ENCODE peak calls at places on chromosomes 2 and 18, in ten cellular contexts. I, F, V, Q, X, E, M, U, G and B are unnamed samples.

GRCh38 chr2:61176755-61177726 is 15.1 kb downstream of the C2orf74 start:
- DNase-seq in E (peak), V (peak), M (peak), Q (peak), G (peak), X (peak), U (peak), F (peak), I (peak), B (peak)

GRCh38 chr2:7378642-7379041 is 461.4 kb downstream of the RNF144A start:
- DNase-seq in F (no peak), M (no peak), U (no peak), X (no peak), G (no peak), I (no peak), V (no peak), E (no peak), Q (no peak), B (no peak)

GRCh38 chr18:31657823-31658669 is 26.3 kb downstream of the B4GALT6 start:
- DNase-seq in X (peak), F (no peak), M (no peak), E (no peak), U (no peak), V (peak), I (peak), G (no peak), Q (peak), B (no peak)

GRCh38 chr2:240013343-240013742 is 11.8 kb downstream of the NDUFA10 start:
- DNase-seq in M (peak), G (no peak), F (no peak), I (no peak), E (peak), Q (no peak), U (peak), V (peak), X (peak), B (no peak)

GRCh38 chr2:69369802-69370201 is 17.2 kb downstream of the GFPT1 start:
- DNase-seq in I (no peak), E (no peak), V (no peak), X (no peak), M (no peak), Q (no peak), U (no peak), G (no peak), F (no peak), B (no peak)

GRCh38 chr18:42798606-42799005 is 316.9 kb downstream of the RIT2 start:
- DNase-seq in Q (no peak), I (no peak), E (no peak), M (no peak), U (no peak), F (no peak), G (no peak), X (no peak), V (no peak), B (no peak)

GRCh38 chr2:219650426-219651248 is 23.2 kb downstream of the SLC4A3 start:
- DNase-seq in G (no peak), Q (no peak), I (no peak), X (no peak), V (no peak), M (no peak), E (no peak), F (no peak), U (no peak), B (no peak)

GRCh38 chr2:109324859-109325258 is 195.9 kb downstream of the SH3RF3 start:
- DNase-seq in I (peak), V (peak), U (peak), F (no peak), Q (no peak), X (peak), M (no peak), E (peak), G (peak), B (peak)

GRCh38 chr18:21998531-21998930 is 170.9 kb upstream of the GATA6 start:
- DNase-seq in M (no peak), I (no peak), V (no peak), U (no peak), G (peak), Q (no peak), X (no peak), F (no peak), E (no peak), B (peak)

GRCh38 chr2:38907743-38908562 is 18.3 kb downstream of the ARHGEF33 start:
- DNase-seq in I (no peak), Q (peak), F (no peak), E (no peak), V (peak), X (no peak), G (no peak), U (no peak), M (no peak), B (no peak)

GRCh38 chr2:134411279-134411827 is 157.5 kb downstream of the MGAT5 start:
- DNase-seq in U (no peak), M (no peak), X (no peak), Q (no peak), V (no peak), I (no peak), F (no peak), E (no peak), G (no peak), B (no peak)

GRCh38 chr2:208799397-208799796 is 392.8 kb downstream of the PTH2R start:
- DNase-seq in M (no peak), U (no peak), G (no peak), I (no peak), V (no peak), Q (no peak), F (no peak), X (no peak), E (no peak), B (no peak)

GRCh38 chr2:118249970-118250369 is 161.7 kb downstream of the INSIG2 start:
- DNase-seq in U (peak), F (no peak), I (no peak), Q (no peak), M (no peak), E (no peak), V (peak), G (no peak), X (peak), B (no peak)

GRCh38 chr2:189022492-189022891 is 48.3 kb downstream of the COL3A1 start:
- DNase-seq in E (peak), Q (no peak), M (no peak), X (peak), F (no peak), G (no peak), I (no peak), U (no peak), V (peak), B (no peak)

GRCh38 chr2:64586883-64587481 is 62.9 kb downstream of the AFTPH start:
- DNase-seq in X (peak), V (peak), E (peak), I (peak), F (no peak), M (peak), G (no peak), Q (no peak), U (peak), B (no peak)

GRCh38 chr2:143264851-143265250 is 135.6 kb downstream of the ARHGAP15 start:
- DNase-seq in Q (no peak), F (no peak), E (peak), M (no peak), U (peak), G (no peak), X (peak), V (peak), I (peak), B (no peak)

GRCh38 chr18:9419956-9420631 is 55.2 kb upstream of the RALBP1 start:
- DNase-seq in M (no peak), Q (no peak), U (peak), I (peak), V (peak), X (peak), G (no peak), E (no peak), F (no peak), B (no peak)

GRCh38 chr18:10353791-10354190 is 100.6 kb upstream of the APCDD1 start:
- DNase-seq in M (no peak), Q (no peak), F (no peak), E (peak), X (peak), I (peak), U (peak), G (no peak), V (peak), B (no peak)

GRCh38 chr18:31233550-31234306 is 71.1 kb upstream of the DSC1 start:
- DNase-seq in G (no peak), F (no peak), I (no peak), E (no peak), X (no peak), V (no peak), M (no peak), Q (no peak), U (no peak), B (peak)

GRCh38 chr2:40197121-40197520 is 254.8 kb downstream of the SLC8A1 start:
- DNase-seq in Q (no peak), U (no peak), I (no peak), V (no peak), F (no peak), G (no peak), M (no peak), E (no peak), X (no peak), B (no peak)

GRCh38 chr2:22904126-22904684 is 480.8 kb upstream of the KLHL29 start:
- DNase-seq in I (peak), X (no peak), M (peak), G (peak), V (peak), U (no peak), F (no peak), Q (no peak), E (peak), B (peak)

GRCh38 chr2:128300621-128301020 is 18.0 kb downstream of the HS6ST1 start:
- DNase-seq in V (no peak), X (no peak), I (no peak), F (no peak), G (no peak), Q (no peak), U (no peak), M (no peak), E (no peak), B (peak)

GRCh38 chr2:12715878-12716249 is 872 bp upstream of the TRIB2 start:
- DNase-seq in X (peak), G (peak), U (peak), F (peak), I (peak), V (peak), Q (peak), M (peak), E (peak), B (peak)

GRCh38 chr2:106107509-106108131 is 86.5 kb downstream of the UXS1 start:
- DNase-seq in G (no peak), I (peak), F (peak), U (peak), V (peak), X (peak), Q (peak), M (peak), E (no peak), B (no peak)

GRCh38 chr18:49814147-49814499 is 790 bp upstream of the ACAA2 start:
- DNase-seq in X (peak), F (peak), U (peak), M (peak), Q (no peak), V (peak), E (peak), G (peak), I (peak), B (no peak)

GRCh38 chr18:63831080-63831788 is 56.0 kb downstream of the SERPINB7 start:
- DNase-seq in X (peak), I (peak), M (no peak), Q (peak), U (peak), E (peak), G (no peak), F (no peak), V (peak), B (no peak)

GRCh38 chr2:66581461-66582363 is 146.8 kb downstream of the MEIS1 start:
- DNase-seq in U (no peak), I (no peak), X (no peak), V (no peak), G (no peak), M (no peak), E (no peak), F (no peak), Q (no peak), B (peak)

GRCh38 chr2:158325782-158326335 is 130.7 kb downstream of the CCDC148 start:
- DNase-seq in U (no peak), I (no peak), E (no peak), G (no peak), F (no peak), X (no peak), M (no peak), Q (no peak), V (no peak), B (no peak)

GRCh38 chr2:131042161-131042775 is 51.0 kb downstream of the FAM168B start:
- DNase-seq in F (no peak), Q (no peak), V (peak), U (no peak), G (no peak), E (no peak), I (no peak), X (no peak), M (no peak), B (no peak)

GRCh38 chr2:195891081-195891480 is 177.6 kb downstream of the DNAH7 start:
- DNase-seq in G (no peak), Q (no peak), X (no peak), F (no peak), E (no peak), U (no peak), I (no peak), V (no peak), M (no peak), B (no peak)

GRCh38 chr2:137467246-137467862 is 496.9 kb upstream of the HNMT start:
- DNase-seq in Q (peak), G (peak), V (peak), E (peak), X (peak), F (no peak), M (peak), I (peak), U (peak), B (no peak)

GRCh38 chr2:39632871-39633270 is 32.8 kb upstream of the TMEM178A start:
- DNase-seq in U (peak), G (no peak), X (peak), Q (no peak), M (no peak), E (peak), F (no peak), I (peak), V (peak), B (no peak)

GRCh38 chr18:48529796-48530195 is 9.0 kb upstream of the CTIF start:
- DNase-seq in I (peak), M (no peak), G (peak), E (peak), U (peak), X (peak), F (no peak), Q (no peak), V (peak), B (no peak)

GRCh38 chr2:233129351-233129978 is 69.3 kb downstream of the INPP5D start:
- DNase-seq in E (no peak), F (no peak), M (no peak), Q (no peak), I (no peak), V (no peak), X (no peak), G (no peak), U (no peak), B (no peak)

GRCh38 chr2:101991731-101992145 is at the start of gene IL1R2:
- DNase-seq in E (no peak), Q (no peak), V (no peak), I (no peak), F (no peak), G (peak), X (no peak), M (no peak), U (no peak), B (no peak)
- H3K4me3 ChIP-seq in E (no peak), Q (no peak), V (no peak), I (no peak), F (no peak), G (no peak), X (no peak), M (no peak), U (no peak), B (no peak)

GRCh38 chr2:45241061-45241561 is 231.9 kb upstream of the SIX2 start:
- DNase-seq in V (peak), I (peak), F (no peak), X (peak), Q (no peak), M (no peak), G (no peak), E (peak), U (peak), B (no peak)

GRCh38 chr2:45236268-45236667 is 227.0 kb upstream of the SIX2 start:
- DNase-seq in U (no peak), Q (no peak), F (no peak), E (no peak), G (no peak), X (no peak), M (no peak), I (no peak), V (no peak), B (no peak)

GRCh38 chr2:45237128-45237527 is 227.9 kb upstream of the SIX2 start:
- DNase-seq in U (no peak), I (peak), V (no peak), F (no peak), M (no peak), Q (no peak), E (peak), G (no peak), X (peak), B (no peak)

GRCh38 chr2:45242161-45242741 is 233.0 kb upstream of the SIX2 start:
- DNase-seq in M (no peak), V (peak), Q (no peak), F (no peak), E (peak), I (peak), G (peak), U (peak), X (peak), B (peak)

DNA sequence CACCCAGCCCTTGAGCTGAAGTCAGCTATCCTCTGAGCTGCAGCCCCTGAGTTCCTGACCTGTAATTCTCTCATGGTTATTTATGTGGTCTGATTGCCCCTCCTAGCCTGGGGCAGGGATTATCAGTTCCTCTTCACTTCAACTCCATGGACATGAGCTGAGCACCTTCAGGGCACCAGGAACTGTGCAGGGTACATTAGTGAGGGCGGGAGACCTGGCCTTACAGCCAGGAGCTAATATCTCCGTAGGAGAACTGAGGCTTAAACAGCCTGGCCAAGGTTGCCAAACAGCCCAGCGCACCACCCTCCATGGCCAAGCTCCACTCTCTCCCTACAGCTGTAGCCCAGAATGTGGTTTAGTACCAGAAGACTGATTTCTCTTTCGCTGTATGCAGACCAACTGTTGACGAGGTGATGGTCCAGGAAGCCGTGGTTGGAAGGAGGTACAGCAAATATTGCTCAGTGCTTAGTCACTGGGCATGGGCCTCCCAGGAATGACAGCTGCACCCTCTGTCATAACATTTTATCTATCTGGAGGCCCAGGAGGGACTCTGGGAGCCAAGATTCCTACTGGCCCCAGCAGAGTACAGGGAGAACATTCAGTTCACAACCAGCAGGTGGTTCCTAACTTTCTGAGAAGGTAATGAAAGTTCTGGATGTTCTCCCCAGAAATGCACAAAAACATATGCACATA is 228.7 kb upstream of the SIX2 start:
- DNase-seq in V (peak), E (peak), F (no peak), M (peak), X (peak), I (peak), Q (no peak), G (no peak), U (peak), B (no peak)
- TF ChIP-seq CTCF in V (peak), E (peak), F (no peak), M (peak), X (peak), I (peak), Q (no peak), G (no peak), U (peak), B (no peak)

GRCh38 chr2:97870396-97870843 is 125.3 kb downstream of the TMEM131 start:
- DNase-seq in Q (peak), G (peak), V (peak), X (peak), E (peak), I (peak), M (peak), U (peak), F (no peak), B (no peak)
- H3K4me3 ChIP-seq in Q (no peak), G (no peak), V (no peak), X (no peak), E (no peak), I (no peak), M (no peak), U (peak), F (no peak), B (no peak)

DNA sequence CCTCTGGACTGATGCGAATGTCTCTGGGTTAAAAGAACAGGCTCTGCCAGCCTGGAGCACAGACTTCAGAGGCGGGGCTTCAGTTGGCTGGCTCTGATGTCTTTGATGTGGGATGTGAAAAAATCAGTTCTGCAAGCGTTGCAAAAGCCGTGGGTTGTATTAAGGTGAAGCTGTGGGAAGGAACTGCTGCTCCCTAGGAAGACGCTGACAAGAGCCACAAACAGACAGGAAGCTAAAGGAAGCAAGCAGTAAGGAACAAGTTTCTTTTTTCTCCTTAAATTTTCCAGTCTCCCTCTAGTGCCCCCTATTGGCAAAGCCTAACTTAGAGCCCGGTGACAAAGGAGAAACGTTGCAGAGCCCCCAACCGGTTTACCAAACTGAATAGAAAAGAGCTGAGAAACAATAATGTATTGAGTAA is 239.0 kb downstream of the CCDC178 start:
- DNase-seq in V (peak), E (peak), X (peak), M (peak), F (no peak), I (peak), U (peak), G (no peak), Q (no peak), B (peak)
- TF ChIP-seq CTCF in V (peak), E (peak), X (peak), M (peak), F (no peak), I (peak), U (peak), G (peak), Q (peak), B (peak)

GRCh38 chr2:290090-290722 is 2.3 kb upstream of the ALKAL2 start:
- DNase-seq in I (peak), F (peak), M (peak), E (peak), U (peak), V (peak), X (peak), G (peak), Q (no peak), B (peak)

GRCh38 chr2:287471-287885 is 413 bp downstream of the ALKAL2 start:
- DNase-seq in X (peak), G (no peak), V (peak), F (no peak), I (no peak), Q (no peak), M (no peak), U (peak), E (peak), B (no peak)

GRCh38 chr2:289362-290089 is 1.6 kb upstream of the ALKAL2 start:
- DNase-seq in V (peak), G (no peak), M (peak), X (peak), Q (no peak), I (no peak), U (peak), F (no peak), E (peak), B (peak)

GRCh38 chr2:288002-288742 is at the start of gene ALKAL2:
- DNase-seq in G (no peak), F (no peak), M (no peak), Q (no peak), X (no peak), U (no peak), V (no peak), I (no peak), E (peak), B (peak)

DNA sequence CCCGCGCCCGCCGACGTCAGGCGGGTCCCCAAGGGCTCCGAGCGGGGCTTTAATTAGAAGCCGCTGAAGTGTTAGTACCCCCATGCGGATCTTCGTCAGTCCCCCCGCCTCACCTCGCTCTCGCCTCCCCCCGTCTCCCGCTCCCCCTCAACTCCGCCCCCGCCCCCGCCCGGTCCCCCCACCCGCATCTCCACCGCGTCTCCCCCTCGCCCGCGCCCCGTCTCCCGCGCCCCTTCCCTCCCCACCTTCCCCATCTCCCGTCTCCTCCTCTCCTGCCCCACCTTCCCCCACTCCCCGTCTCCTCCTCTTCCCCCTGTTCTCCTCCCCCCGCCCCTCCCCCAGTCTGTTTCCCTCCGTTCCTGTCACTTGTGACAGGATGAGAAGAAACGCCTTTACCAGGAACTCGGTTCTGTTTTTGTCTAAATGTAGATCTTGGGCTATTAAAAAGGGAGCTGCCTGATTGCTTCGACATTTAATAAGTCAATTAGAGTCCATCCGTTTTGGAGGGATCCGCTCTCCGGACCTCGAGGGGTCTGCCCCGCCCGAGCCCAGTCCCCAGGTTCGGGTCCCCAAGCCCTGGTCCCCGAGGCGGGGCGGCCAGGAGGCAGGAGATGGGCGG is 961 bp upstream of the ALKAL2 start:
- DNase-seq in I (no peak), V (no peak), X (no peak), Q (no peak), G (no peak), M (no peak), F (no peak), E (no peak), U (no peak), B (peak)
- H3K4me3 ChIP-seq in I (peak), V (no peak), X (peak), Q (no peak), G (peak), M (peak), F (peak), E (peak), U (peak), B (peak)